ENCODE peak calls at places on chromosomes 3 and 15, in six cellular contexts. N is psoas muscle, D is coronary artery, A is cardiac muscle cell, S is Peyer's patch, K is tibial nerve. E is an unnamed sample.

GRCh38 chr3:112976001-112976400 is 1.1 kb upstream of the CD200R1 start:
- DNase-seq in A (no peak), D (no peak), K (no peak), N (no peak), S (no peak), E (no peak)

GRCh38 chr3:8882617-8883016 is 80.7 kb downstream of the RAD18 start:
- DNase-seq in N (no peak), K (no peak), S (no peak), A (no peak), D (no peak), E (no peak)

GRCh38 chr3:99475229-99475628 is 163.2 kb upstream of the COL8A1 start:
- DNase-seq in A (no peak), D (no peak), S (no peak), N (no peak), K (no peak), E (no peak)

GRCh38 chr3:148360046-148360445 is 337.7 kb upstream of the AGTR1 start:
- DNase-seq in A (no peak), S (no peak), K (no peak), N (no peak), D (no peak), E (no peak)

GRCh38 chr3:194395201-194395600 is 3.9 kb downstream of the GP5 start:
- DNase-seq in A (no peak), S (no peak), N (no peak), D (no peak), K (no peak), E (no peak)

GRCh38 chr3:119990888-119991287 is 103.4 kb downstream of the GSK3B start:
- DNase-seq in K (no peak), D (no peak), S (no peak), N (no peak), A (no peak), E (no peak)

GRCh38 chr15:41494190-41494921 is 682 bp downstream of the ITPKA start:
- DNase-seq in D (no peak), K (no peak), N (peak; percentile 30), S (peak; percentile 74), A (peak; percentile 39), E (peak; percentile 24)

GRCh38 chr3:129592362-129593150 is 13.9 kb downstream of the PLXND1 start:
- DNase-seq in K (peak; percentile 59), D (no peak), S (no peak), N (peak; percentile 79), A (no peak), E (peak; percentile 82)

GRCh38 chr3:127954642-127955041 is 39.6 kb downstream of the KBTBD12 start:
- DNase-seq in K (no peak), N (peak; percentile 30), D (no peak), S (no peak), A (peak; percentile 16), E (no peak)

GRCh38 chr3:3447671-3448070 is 268.2 kb upstream of the CRBN start:
- DNase-seq in N (no peak), D (no peak), K (no peak), S (no peak), A (no peak), E (no peak)

GRCh38 chr3:13655074-13655913 is 106.4 kb downstream of the FBLN2 start:
- DNase-seq in D (no peak), S (no peak), K (no peak), N (peak; percentile 60), A (peak; percentile 87), E (peak; percentile 61)

GRCh38 chr15:70584838-70585706 is 178.3 kb downstream of the UACA start:
- DNase-seq in D (no peak), N (peak; percentile 18), K (no peak), A (peak; percentile 69), S (peak; percentile 59), E (peak; percentile 33)

GRCh38 chr3:9932535-9932842 is 1.1 kb upstream of the CRELD1 start:
- DNase-seq in S (no peak), N (no peak), K (no peak), D (no peak), A (no peak), E (no peak)

GRCh38 chr3:9933561-9934234 is at the start of gene CRELD1:
- DNase-seq in D (peak; percentile 98), A (peak; percentile 97), K (peak; percentile 88), S (peak; percentile 99), N (peak; percentile 94), E (peak; percentile 96)

GRCh38 chr3:9934235-9934621 is 594 bp downstream of the CRELD1 start:
- DNase-seq in N (no peak), A (no peak), K (no peak), D (no peak), S (no peak), E (no peak)

GRCh38 chr3:9934993-9935392 is 1.4 kb downstream of the CRELD1 start:
- DNase-seq in S (no peak), D (no peak), A (no peak), N (no peak), K (no peak), E (no peak)

DNA sequence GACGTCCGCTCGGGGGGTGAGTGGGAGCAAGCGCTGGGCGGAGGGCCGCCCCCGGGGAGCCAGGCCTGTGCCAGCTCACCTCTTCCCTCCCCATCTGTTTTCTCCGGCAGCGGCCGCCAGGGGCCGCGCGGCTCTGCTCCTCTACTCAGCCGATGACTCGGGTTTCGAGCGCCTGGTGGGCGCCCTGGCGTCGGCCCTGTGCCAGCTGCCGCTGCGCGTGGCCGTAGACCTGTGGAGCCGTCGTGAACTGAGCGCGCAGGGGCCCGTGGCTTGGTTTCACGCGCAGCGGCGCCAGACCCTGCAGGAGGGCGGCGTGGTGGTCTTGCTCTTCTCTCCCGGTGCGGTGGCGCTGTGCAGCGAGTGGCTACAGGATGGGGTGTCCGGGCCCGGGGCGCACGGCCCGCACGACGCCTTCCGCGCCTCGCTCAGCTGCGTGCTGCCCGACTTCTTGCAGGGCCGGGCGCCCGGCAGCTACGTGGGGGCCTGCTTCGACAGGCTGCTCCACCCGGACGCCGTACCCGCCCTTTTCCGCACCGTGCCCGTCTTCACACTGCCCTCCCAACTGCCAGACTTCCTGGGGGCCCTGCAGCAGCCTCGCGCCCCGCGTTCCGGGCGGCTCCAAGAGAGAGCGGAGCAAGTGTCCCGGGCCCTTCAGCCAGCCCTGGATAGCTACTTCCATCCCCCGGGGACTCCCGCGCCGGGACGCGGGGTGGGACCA is 632 bp upstream of the CRELD1 start:
- DNase-seq in K (peak; percentile 55), A (peak; percentile 87), N (peak; percentile 88), S (peak; percentile 85), D (peak; percentile 93), E (peak; percentile 76)
- H3K4me3 ChIP-seq in K (peak overlapping the region; percentile 68), A (peak overlapping the region; percentile 47), N (peak overlapping the region; percentile 79), S (peak overlapping the region; percentile 74), D (peak overlapping the region; percentile 78), E (peak overlapping the region; percentile 86)

DNA sequence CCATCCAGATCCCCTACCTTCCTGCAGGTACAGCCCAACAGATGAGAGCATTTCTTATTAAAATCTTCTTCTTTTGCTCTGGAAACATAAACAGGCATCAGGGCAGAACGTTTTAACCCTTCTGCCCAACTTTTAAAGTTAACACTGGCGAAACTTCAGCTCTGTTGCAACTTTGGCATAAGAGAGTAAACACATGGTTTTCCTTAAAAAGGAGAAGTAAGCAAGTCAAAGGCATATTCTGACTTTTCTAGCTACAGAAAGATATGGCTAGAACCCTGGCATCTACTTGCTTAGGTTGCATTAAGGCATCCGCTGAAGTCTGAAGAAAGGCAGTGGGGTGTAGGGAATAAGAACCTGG is 13.3 kb upstream of the IL16 start:
- DNase-seq in N (no peak), A (no peak), S (no peak), D (no peak), K (no peak), E (no peak)
- H3K4me3 ChIP-seq in N (peak overlapping the region; percentile 42), A (no peak overlapping the region), S (peak overlapping the region; percentile 16), D (peak overlapping the region; percentile 68), K (peak overlapping the region; percentile 18), E (peak overlapping the region; percentile 43)

GRCh38 chr15:96320703-96321421 is 9.6 kb upstream of the NR2F2 start:
- DNase-seq in A (no peak), K (no peak), N (no peak), S (no peak), D (peak; percentile 65), E (no peak)
- H3K4me3 ChIP-seq in A (no peak overlapping the region), K (peak overlapping the region; percentile 67), N (peak overlapping the region; percentile 64), S (peak overlapping the region; percentile 51), D (peak overlapping the region; percentile 94), E (peak overlapping the region; percentile 64)

GRCh38 chr3:73512095-73512494 is 112.6 kb downstream of the PDZRN3 start:
- DNase-seq in A (no peak), N (no peak), K (no peak), S (no peak), D (no peak), E (no peak)
- H3K4me3 ChIP-seq in A (no peak overlapping the region), N (no peak overlapping the region), K (no peak overlapping the region), S (no peak overlapping the region), D (peak overlapping the region; percentile 49), E (no peak overlapping the region)

GRCh38 chr3:69740103-69741021 is 1.1 kb downstream of the MITF start:
- DNase-seq in A (peak; percentile 62), N (peak; percentile 21), K (no peak), S (peak; percentile 56), D (no peak), E (peak; percentile 63)
- H3K4me3 ChIP-seq in A (peak overlapping the region; percentile 95), N (peak overlapping the region; percentile 94), K (peak overlapping the region; percentile 92), S (peak overlapping the region; percentile 81), D (peak overlapping the region; percentile 98), E (peak overlapping the region; percentile 84)

DNA sequence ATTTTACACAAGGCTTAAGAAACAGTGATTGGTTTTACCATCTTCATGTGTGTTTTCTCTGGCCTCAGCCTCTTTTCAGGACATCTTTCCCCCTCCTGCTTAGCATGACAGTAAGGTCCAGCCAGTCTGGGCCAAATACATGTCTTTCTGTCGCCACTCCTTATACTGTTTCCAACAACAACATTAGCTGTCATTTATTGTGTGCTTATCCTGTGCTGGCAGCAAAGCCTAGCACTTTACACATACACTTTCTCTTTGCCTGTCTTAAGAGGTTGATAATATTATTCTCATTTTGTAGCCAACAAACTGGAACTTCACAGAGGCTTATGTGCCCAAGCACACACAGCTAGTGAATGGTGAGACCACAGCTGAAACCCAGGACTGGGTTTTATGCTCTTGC is 37.8 kb downstream of the B3GALNT1 start:
- DNase-seq in K (no peak), N (no peak), D (no peak), A (no peak), S (no peak), E (no peak)
- H3K4me3 ChIP-seq in K (no peak overlapping the region), N (no peak overlapping the region), D (no peak overlapping the region), A (no peak overlapping the region), S (no peak overlapping the region), E (no peak overlapping the region)

GRCh38 chr3:71299160-71299559 is 284.4 kb downstream of the FOXP1 start:
- DNase-seq in K (no peak), D (no peak), S (no peak), A (no peak), N (no peak), E (no peak)

GRCh38 chr3:71304261-71304646 is 279.3 kb downstream of the FOXP1 start:
- DNase-seq in D (no peak), K (no peak), S (no peak), N (no peak), A (no peak), E (no peak)

GRCh38 chr3:71303627-71304260 is 279.8 kb downstream of the FOXP1 start:
- DNase-seq in K (no peak), D (no peak), N (no peak), S (no peak), A (peak; percentile 22), E (peak; percentile 38)

GRCh38 chr3:71302604-71303003 is 280.9 kb downstream of the FOXP1 start:
- DNase-seq in K (no peak), D (no peak), S (no peak), N (no peak), A (no peak), E (no peak)

GRCh38 chr3:71301001-71301400 is 282.5 kb downstream of the FOXP1 start:
- DNase-seq in S (no peak), A (no peak), K (no peak), N (no peak), D (no peak), E (no peak)
- H3K4me3 ChIP-seq in S (no peak overlapping the region), A (peak overlapping the region; percentile 5), K (no peak overlapping the region), N (no peak overlapping the region), D (no peak overlapping the region), E (no peak overlapping the region)

GRCh38 chr15:80404719-80405553 is 754 bp downstream of the ARNT2 start:
- DNase-seq in N (peak; percentile 16), S (no peak), D (no peak), A (peak; percentile 23), K (no peak), E (peak; percentile 86)
- H3K4me3 ChIP-seq in N (peak overlapping the region; percentile 69), S (peak overlapping the region; percentile 55), D (peak overlapping the region; percentile 72), A (peak overlapping the region; percentile 76), K (peak overlapping the region; percentile 20), E (peak overlapping the region; percentile 68)

E was measured in testis.